ENCODE peak calls at places on chromosomes 11 and 22, in four cellular contexts. One of them, this sample, is unnamed.
A peak's percentile ranks its signal among the peaks of the same experiment; 100 is the strongest.

GRCh38 chr11:43327987-43328386 is 16.2 kb downstream of the API5 start:
- DNase-seq in GM12878: no peak
- DNase-seq in K562: peak; percentile 44
- DNase-seq in HepG2: peak; percentile 27
- DNase-seq in this sample: no peak

GRCh38 chr11:116893906-116894305 is 56.5 kb upstream of the APOA1 start:
- DNase-seq in HepG2: no peak
- DNase-seq in K562: no peak
- DNase-seq in GM12878: no peak
- DNase-seq in this sample: no peak

GRCh38 chr11:21948876-21949275 is 244.0 kb upstream of the ANO5 start:
- DNase-seq in HepG2: no peak
- DNase-seq in GM12878: no peak
- DNase-seq in K562: no peak
- DNase-seq in this sample: no peak

GRCh38 chr11:119108151-119108856 is 1.2 kb downstream of the C2CD2L start:
- DNase-seq in K562: peak; percentile 56
- DNase-seq in GM12878: no peak
- DNase-seq in HepG2: peak; percentile 73
- DNase-seq in this sample: peak; percentile 49

GRCh38 chr22:26573026-26573662 is 16.8 kb downstream of the TPST2 start:
- DNase-seq in K562: no peak
- DNase-seq in GM12878: no peak
- DNase-seq in HepG2: no peak
- DNase-seq in this sample: no peak

GRCh38 chr11:114078423-114078822 is 18.9 kb downstream of the ZBTB16 start:
- DNase-seq in HepG2: peak; percentile 64
- DNase-seq in K562: no peak
- DNase-seq in GM12878: no peak
- DNase-seq in this sample: no peak

GRCh38 chr11:119717839-119718534 is 11.0 kb downstream of the NECTIN1 start:
- DNase-seq in GM12878: no peak
- DNase-seq in K562: no peak
- DNase-seq in HepG2: peak; percentile 13
- DNase-seq in this sample: peak; percentile 60

GRCh38 chr11:46291441-46292143 is 14.1 kb downstream of the CREB3L1 start:
- DNase-seq in GM12878: no peak
- DNase-seq in K562: no peak
- DNase-seq in HepG2: no peak
- DNase-seq in this sample: no peak

GRCh38 chr11:75554258-75555022 is 7.6 kb upstream of the SERPINH1 start:
- DNase-seq in K562: peak; percentile 75
- DNase-seq in GM12878: no peak
- DNase-seq in HepG2: peak; percentile 73
- DNase-seq in this sample: peak; percentile 96

GRCh38 chr11:67027943-67028542 is 5.1 kb downstream of the SYT12 start:
- DNase-seq in HepG2: no peak
- DNase-seq in K562: peak; percentile 53
- DNase-seq in GM12878: peak; percentile 53
- DNase-seq in this sample: no peak

GRCh38 chr11:22778642-22779041 is 51.0 kb downstream of the SVIP start:
- DNase-seq in HepG2: peak; percentile 4
- DNase-seq in K562: no peak
- DNase-seq in GM12878: no peak
- DNase-seq in this sample: peak; percentile 4

GRCh38 chr11:56706486-56706885 is 7.6 kb downstream of the OR9G1 start:
- DNase-seq in GM12878: no peak
- DNase-seq in HepG2: no peak
- DNase-seq in K562: no peak
- DNase-seq in this sample: no peak

GRCh38 chr11:93857413-93858185 is 7.2 kb upstream of the VSTM5 start:
- DNase-seq in HepG2: no peak
- DNase-seq in K562: no peak
- DNase-seq in GM12878: no peak
- DNase-seq in this sample: no peak

GRCh38 chr11:31910950-31911576 is 99.9 kb upstream of the PAX6 start:
- DNase-seq in GM12878: no peak
- DNase-seq in K562: no peak
- DNase-seq in HepG2: no peak
- DNase-seq in this sample: no peak

GRCh38 chr11:117885777-117886176 is 9.3 kb upstream of the FXYD6 start:
- DNase-seq in K562: peak; percentile 37
- DNase-seq in HepG2: peak; percentile 10
- DNase-seq in GM12878: no peak
- DNase-seq in this sample: no peak

GRCh38 chr11:82818399-82819043 is 81.7 kb downstream of the PRCP start:
- DNase-seq in GM12878: no peak
- DNase-seq in K562: no peak
- DNase-seq in HepG2: peak; percentile 85
- DNase-seq in this sample: no peak

GRCh38 chr11:78078218-78079167 is 1.2 kb downstream of the NDUFC2 start:
- DNase-seq in HepG2: no peak
- DNase-seq in GM12878: no peak
- DNase-seq in K562: no peak
- DNase-seq in this sample: no peak

GRCh38 chr11:76756341-76756771 is 26.8 kb upstream of the TSKU start:
- DNase-seq in GM12878: no peak
- DNase-seq in HepG2: no peak
- DNase-seq in K562: no peak
- DNase-seq in this sample: peak; percentile 44

GRCh38 chr11:23586188-23586587 is 725.9 kb upstream of the CCDC179 start:
- DNase-seq in HepG2: no peak
- DNase-seq in GM12878: no peak
- DNase-seq in K562: no peak
- DNase-seq in this sample: no peak

GRCh38 chr22:31127181-31127772 is 4.5 kb downstream of the INPP5J start:
- DNase-seq in GM12878: no peak
- DNase-seq in HepG2: no peak
- DNase-seq in K562: peak; percentile 46
- DNase-seq in this sample: no peak

GRCh38 chr11:28903716-28904115 is 795.5 kb downstream of the METTL15 start:
- DNase-seq in K562: no peak
- DNase-seq in GM12878: no peak
- DNase-seq in HepG2: no peak
- DNase-seq in this sample: no peak

GRCh38 chr11:35267504-35267903 is 128.5 kb downstream of the CD44 start:
- DNase-seq in HepG2: no peak
- DNase-seq in K562: no peak
- DNase-seq in GM12878: no peak
- DNase-seq in this sample: no peak

GRCh38 chr11:22244986-22245592 is 52.2 kb downstream of the ANO5 start:
- DNase-seq in HepG2: peak; percentile 20
- DNase-seq in GM12878: no peak
- DNase-seq in K562: no peak
- DNase-seq in this sample: peak; percentile 18

GRCh38 chr11:67289651-67290479 is 762 bp downstream of the ANKRD13D start:
- DNase-seq in K562: no peak
- DNase-seq in GM12878: no peak
- DNase-seq in HepG2: no peak
- DNase-seq in this sample: peak; percentile 68

GRCh38 chr11:26187639-26188038 is 144.3 kb upstream of the ANO3 start:
- DNase-seq in HepG2: peak; percentile 62
- DNase-seq in GM12878: no peak
- DNase-seq in K562: no peak
- DNase-seq in this sample: no peak

GRCh38 chr11:27313157-27313821 is 49.7 kb downstream of the CCDC34 start:
- DNase-seq in GM12878: no peak
- DNase-seq in K562: no peak
- DNase-seq in HepG2: no peak
- DNase-seq in this sample: peak; percentile 54

GRCh38 chr22:48453171-48453570 is 1374.5 kb downstream of the BRD1 start:
- DNase-seq in HepG2: no peak
- DNase-seq in K562: no peak
- DNase-seq in GM12878: no peak
- DNase-seq in this sample: no peak

GRCh38 chr11:126443120-126443519 is 87.6 kb downstream of the ST3GAL4 start:
- DNase-seq in GM12878: no peak
- DNase-seq in HepG2: no peak
- DNase-seq in K562: no peak
- DNase-seq in this sample: peak; percentile 74

GRCh38 chr11:17207317-17208256 is at the start of gene PIK3C2A:
- DNase-seq in GM12878: peak; percentile 64
- DNase-seq in K562: peak; percentile 92
- DNase-seq in HepG2: peak; percentile 92
- DNase-seq in this sample: peak; percentile 96

GRCh38 chr11:22879615-22880014 is 19.3 kb upstream of the CCDC179 start:
- DNase-seq in HepG2: no peak
- DNase-seq in GM12878: no peak
- DNase-seq in K562: no peak
- DNase-seq in this sample: no peak

GRCh38 chr22:40979871-40980270 is 28.7 kb downstream of the RBX1 start:
- DNase-seq in GM12878: no peak
- DNase-seq in K562: no peak
- DNase-seq in HepG2: no peak
- DNase-seq in this sample: no peak

GRCh38 chr11:3195251-3196160 is 23.1 kb downstream of the MRGPRG start:
- DNase-seq in K562: peak; percentile 48
- DNase-seq in HepG2: peak; percentile 20
- DNase-seq in GM12878: no peak
- DNase-seq in this sample: no peak

GRCh38 chr11:3198815-3199214 is 19.8 kb downstream of the MRGPRG start:
- DNase-seq in GM12878: no peak
- DNase-seq in K562: no peak
- DNase-seq in HepG2: no peak
- DNase-seq in this sample: no peak

GRCh38 chr11:3196161-3197043 is 22.2 kb downstream of the MRGPRG start:
- DNase-seq in GM12878: no peak
- DNase-seq in HepG2: no peak
- DNase-seq in K562: no peak
- DNase-seq in this sample: peak; percentile 75

GRCh38 chr11:3197878-3198528 is 20.6 kb downstream of the MRGPRG start:
- DNase-seq in HepG2: no peak
- DNase-seq in GM12878: no peak
- DNase-seq in K562: no peak
- DNase-seq in this sample: peak; percentile 36

GRCh38 chr11:3197044-3197715 is 21.4 kb downstream of the MRGPRG start:
- DNase-seq in GM12878: no peak
- DNase-seq in HepG2: no peak
- DNase-seq in K562: no peak
- DNase-seq in this sample: no peak
- H3K4me2 ChIP-seq in GM12878: no peak overlapping the region
- H3K4me2 ChIP-seq in HepG2: no peak overlapping the region
- H3K4me2 ChIP-seq in K562: no peak overlapping the region
- H3K4me2 ChIP-seq in this sample: no peak overlapping the region

GRCh38 chr22:36756746-36757607 is 18.9 kb downstream of the IFT27 start:
- DNase-seq in HepG2: no peak
- DNase-seq in GM12878: no peak
- DNase-seq in K562: no peak
- DNase-seq in this sample: no peak

GRCh38 chr22:36759481-36760159 is 16.3 kb downstream of the IFT27 start:
- DNase-seq in K562: no peak
- DNase-seq in HepG2: no peak
- DNase-seq in GM12878: no peak
- DNase-seq in this sample: no peak

GRCh38 chr22:36756031-36756430 is 19.9 kb downstream of the IFT27 start:
- DNase-seq in K562: no peak
- DNase-seq in HepG2: no peak
- DNase-seq in GM12878: no peak
- DNase-seq in this sample: no peak

GRCh38 chr22:36758792-36759271 is 17.1 kb downstream of the IFT27 start:
- DNase-seq in GM12878: no peak
- DNase-seq in HepG2: no peak
- DNase-seq in K562: no peak
- DNase-seq in this sample: no peak

GRCh38 chr22:36757608-36758220 is 18.2 kb downstream of the IFT27 start:
- DNase-seq in HepG2: peak; percentile 58
- DNase-seq in GM12878: no peak
- DNase-seq in K562: peak; percentile 69
- DNase-seq in this sample: peak; percentile 83
- TF ChIP-seq JUND in HepG2: no peak
- TF ChIP-seq JUND in GM12878: no peak
- TF ChIP-seq JUND in K562: no peak
- TF ChIP-seq JUND in this sample: no peak

DNA sequence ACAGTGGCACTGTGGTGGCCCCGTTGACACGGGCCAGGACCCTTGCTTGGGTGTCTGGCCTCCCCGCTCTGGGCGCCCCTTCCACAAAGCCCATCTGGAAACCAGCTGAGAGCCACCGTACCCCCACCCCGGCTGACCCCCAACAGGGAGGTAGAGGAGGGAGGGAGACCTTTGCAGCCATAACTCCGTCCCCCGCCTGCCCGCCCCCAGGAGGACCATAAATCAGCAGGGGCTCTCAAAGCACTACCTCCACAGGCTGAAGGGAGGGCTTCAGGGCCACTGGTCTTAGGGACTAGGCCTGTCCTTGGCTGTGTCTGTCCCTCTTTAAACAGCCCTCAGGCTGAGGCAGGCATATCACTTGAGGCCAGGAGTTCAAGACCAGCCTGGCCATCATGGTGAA is 8.4 kb downstream of the GP1BB start:
- DNase-seq in GM12878: no peak
- DNase-seq in K562: no peak
- DNase-seq in HepG2: no peak
- DNase-seq in this sample: no peak
- H3K4me3 ChIP-seq in GM12878: no peak overlapping the region
- H3K4me3 ChIP-seq in K562: no peak overlapping the region
- H3K4me3 ChIP-seq in HepG2: no peak overlapping the region
- H3K4me3 ChIP-seq in this sample: no peak overlapping the region

DNA sequence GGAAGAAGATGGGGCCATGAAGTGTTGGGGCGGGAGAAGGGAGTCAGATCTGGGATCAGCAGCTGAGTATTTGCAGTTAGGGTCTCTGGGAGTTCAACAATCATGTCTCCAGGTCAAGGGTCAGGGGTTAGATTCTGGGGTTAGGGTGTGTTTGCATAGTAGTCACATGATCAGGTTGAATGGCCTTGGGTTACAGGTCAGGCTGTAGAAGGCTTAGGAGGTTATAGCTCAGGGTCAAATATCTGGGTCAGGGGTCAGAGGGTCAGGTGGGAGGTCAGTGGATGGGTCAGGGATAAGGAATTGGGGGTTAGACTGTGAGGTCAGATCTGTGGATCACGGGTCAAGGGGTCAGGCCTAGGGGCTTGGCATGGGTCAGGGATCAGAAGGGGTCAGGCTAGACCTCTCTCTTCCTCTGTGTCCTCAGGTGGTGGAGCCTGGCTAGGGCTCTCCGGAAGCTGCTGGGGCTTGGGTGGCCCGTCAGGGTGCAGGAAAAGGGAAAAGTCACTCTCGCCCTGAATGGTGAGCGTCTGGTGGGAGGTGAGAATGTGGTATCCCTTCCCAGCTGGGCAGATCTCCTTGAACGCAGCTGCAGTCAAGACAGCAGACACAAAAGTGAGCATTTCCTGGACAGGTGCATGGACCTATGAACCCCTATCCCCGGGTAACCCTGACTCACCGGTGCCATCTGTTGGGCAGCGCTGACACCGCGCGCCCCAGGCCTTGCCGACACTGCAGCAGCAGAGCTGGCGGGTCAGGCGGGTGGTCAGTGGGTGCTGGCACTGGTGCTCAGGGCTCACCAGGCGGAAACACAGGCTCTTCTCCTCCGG is 6.4 kb downstream of the LTBP3 start:
- DNase-seq in GM12878: no peak
- DNase-seq in HepG2: peak; percentile 70
- DNase-seq in K562: no peak
- DNase-seq in this sample: peak; percentile 85
- H3K4me2 ChIP-seq in GM12878: no peak overlapping the region
- H3K4me2 ChIP-seq in HepG2: peak overlapping the region; percentile 57
- H3K4me2 ChIP-seq in K562: peak overlapping the region; percentile 72
- H3K4me2 ChIP-seq in this sample: no peak overlapping the region

GRCh38 chr11:96781082-96781481 is 391.3 kb downstream of the JRKL start:
- DNase-seq in GM12878: no peak
- DNase-seq in HepG2: no peak
- DNase-seq in K562: no peak
- DNase-seq in this sample: no peak
- TF ChIP-seq JUND in GM12878: no peak
- TF ChIP-seq JUND in HepG2: no peak
- TF ChIP-seq JUND in K562: no peak
- TF ChIP-seq JUND in this sample: no peak

This sample was measured in SK-N-SH.